ENCODE peak calls at places on chromosomes 13 and 19, in four cellular contexts. Q, G, T and W are unnamed samples.

GRCh38 chr13:99610702-99611289 is 109.5 kb downstream of the TM9SF2 start:
- DNase-seq in Q (no peak), G (no peak), T (no peak), W (no peak)

GRCh38 chr19:17931532-17932191 is 1.2 kb upstream of the CCDC124 start:
- DNase-seq in Q (no peak), G (no peak), T (no peak), W (no peak)

GRCh38 chr19:35995655-35995993 is 636 bp downstream of the SDHAF1 start:
- DNase-seq in Q (peak; percentile 25), G (peak; percentile 46), T (no peak), W (peak; percentile 50)

GRCh38 chr19:19321143-19321577 is 531 bp downstream of the MAU2 start:
- DNase-seq in Q (no peak), G (no peak), T (no peak), W (no peak)

GRCh38 chr19:40178756-40179155 is 12.5 kb upstream of the MAP3K10 start:
- DNase-seq in Q (no peak), G (no peak), T (no peak), W (no peak)

GRCh38 chr19:55373993-55374757 is 2.5 kb upstream of the TMEM190 start:
- DNase-seq in Q (no peak), G (no peak), T (no peak), W (peak; percentile 67)

GRCh38 chr19:39825531-39826076 is 8.4 kb downstream of the DYRK1B start:
- DNase-seq in Q (no peak), G (no peak), T (no peak), W (no peak)

GRCh38 chr13:43730642-43731041 is 56.1 kb downstream of the ENOX1 start:
- DNase-seq in Q (no peak), G (no peak), T (no peak), W (no peak)

GRCh38 chr13:26412961-26413716 is 144.3 kb upstream of the WASF3 start:
- DNase-seq in Q (no peak), G (no peak), T (no peak), W (no peak)

GRCh38 chr13:90721937-90722336 is 625.5 kb upstream of the MIR17HG start:
- DNase-seq in Q (no peak), G (no peak), T (no peak), W (no peak)

GRCh38 chr13:113359556-113359955 is 4.4 kb downstream of the GRTP1 start:
- DNase-seq in Q (no peak), G (no peak), T (no peak), W (no peak)

GRCh38 chr19:3323026-3323425 is 43.4 kb upstream of the NFIC start:
- DNase-seq in Q (no peak), G (no peak), T (no peak), W (no peak)

GRCh38 chr19:38281820-38282566 is 17.6 kb downstream of the SPINT2 start:
- DNase-seq in Q (no peak), G (no peak), T (no peak), W (no peak)

GRCh38 chr19:39924389-39924788 is 10.0 kb downstream of the FCGBP start:
- DNase-seq in Q (no peak), G (no peak), T (peak; percentile 14), W (no peak)

GRCh38 chr19:37931941-37932655 is 25.1 kb downstream of the SIPA1L3 start:
- DNase-seq in Q (peak; percentile 32), G (peak; percentile 33), T (peak; percentile 94), W (peak; percentile 34)

DNA sequence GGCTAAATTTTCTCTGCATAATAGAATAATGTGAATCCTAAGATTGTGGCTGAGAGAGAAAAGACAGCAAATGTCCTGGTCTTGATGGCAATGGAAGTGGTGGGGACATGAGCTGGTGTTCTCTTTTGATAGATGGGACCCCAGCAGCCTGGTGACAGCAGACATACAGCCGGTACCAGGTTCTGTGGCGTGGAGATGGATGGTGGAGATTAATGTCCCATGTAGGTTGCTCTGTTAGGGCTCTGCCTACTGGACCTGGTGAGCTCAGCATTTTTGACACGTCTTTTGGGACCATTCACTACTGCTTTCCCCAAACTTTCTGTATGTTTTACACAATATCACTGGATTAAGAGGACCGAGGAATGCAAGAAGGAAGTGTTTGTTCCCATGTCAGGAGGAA is 8.2 kb upstream of the SIGLEC14 start:
- DNase-seq in Q (no peak), G (no peak), T (no peak), W (no peak)
- TF ChIP-seq CTCF in Q (no peak), G (no peak), T (no peak), W (no peak)

DNA sequence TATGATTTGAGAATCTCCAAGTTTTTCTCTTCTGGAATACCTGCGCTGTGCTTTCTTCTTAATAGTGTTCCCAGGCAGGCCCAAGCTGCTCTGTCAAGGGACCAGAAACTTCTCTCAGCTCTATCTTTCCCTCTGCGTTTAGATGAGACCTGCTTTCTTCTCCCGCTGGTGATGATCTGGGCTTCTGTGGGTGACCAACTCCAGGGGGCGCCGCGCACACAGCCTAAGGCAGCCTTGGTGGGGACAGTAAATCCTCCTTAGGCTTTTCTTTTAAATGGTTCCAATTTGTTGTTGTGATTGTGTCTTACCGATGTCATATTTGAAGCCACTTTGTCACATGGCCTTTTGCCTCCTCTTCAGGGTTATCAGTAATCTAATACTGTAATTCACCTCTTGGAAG is 439.4 kb upstream of the KLF12 start:
- DNase-seq in Q (peak; percentile 14), G (no peak), T (no peak), W (peak; percentile 60)
- TF ChIP-seq CTCF in Q (peak; percentile 28), G (no peak), T (no peak), W (no peak)

GRCh38 chr13:110064022-110064421 is 242.9 kb downstream of the COL4A1 start:
- DNase-seq in Q (no peak), G (no peak), T (no peak), W (no peak)

GRCh38 chr13:110063490-110063889 is 243.5 kb downstream of the COL4A1 start:
- DNase-seq in Q (no peak), G (no peak), T (no peak), W (no peak)

GRCh38 chr13:110062777-110063442 is 244.0 kb downstream of the COL4A1 start:
- DNase-seq in Q (no peak), G (no peak), T (no peak), W (no peak)

GRCh38 chr13:110062077-110062776 is 244.7 kb downstream of the COL4A1 start:
- DNase-seq in Q (peak; percentile 52), G (peak; percentile 23), T (no peak), W (no peak)

GRCh38 chr13:110061270-110061669 is 245.7 kb downstream of the COL4A1 start:
- DNase-seq in Q (no peak), G (no peak), T (no peak), W (no peak)
- TF ChIP-seq CTCF in Q (no peak), G (no peak), T (no peak), W (no peak)

DNA sequence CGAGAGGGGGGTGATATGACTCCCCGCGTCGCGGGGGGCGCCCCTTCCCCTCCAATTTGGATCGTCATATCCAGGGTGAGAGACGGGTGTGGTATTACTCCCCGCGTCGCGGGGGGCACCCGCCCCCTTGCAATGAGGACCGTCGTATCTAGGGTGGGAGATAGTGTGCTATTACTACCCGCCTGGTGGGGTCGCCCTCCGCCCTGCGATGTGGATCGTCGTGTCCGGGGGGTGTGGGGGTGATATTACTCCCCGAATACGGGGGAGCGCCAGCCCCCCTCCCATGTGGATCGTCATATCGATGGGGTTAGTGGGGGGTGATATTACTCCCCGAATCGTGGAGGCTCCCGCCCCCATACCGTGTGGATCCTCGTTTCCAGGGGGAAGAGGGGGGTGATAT is 29.2 kb upstream of the RGCC start:
- DNase-seq in Q (no peak), G (no peak), T (no peak), W (no peak)
- TF ChIP-seq CTCF in Q (peak; percentile 39), G (no peak), T (no peak), W (no peak)

GRCh38 chr13:52845334-52845761 is 3.1 kb downstream of the PCDH8 start:
- DNase-seq in Q (no peak), G (no peak), T (no peak), W (peak; percentile 74)

GRCh38 chr13:52847682-52848432 is 583 bp downstream of the PCDH8 start:
- DNase-seq in Q (no peak), G (no peak), T (no peak), W (peak; percentile 48)

GRCh38 chr13:52845766-52846566 is 2.5 kb downstream of the PCDH8 start:
- DNase-seq in Q (peak; percentile 19), G (peak; percentile 22), T (no peak), W (peak; percentile 91)

GRCh38 chr13:52847322-52847681 is 1.1 kb downstream of the PCDH8 start:
- DNase-seq in Q (no peak), G (no peak), T (no peak), W (no peak)

GRCh38 chr13:52846567-52847321 is 1.7 kb downstream of the PCDH8 start:
- DNase-seq in Q (peak; percentile 55), G (peak; percentile 50), T (no peak), W (peak; percentile 74)
- TF ChIP-seq CTCF in Q (peak; percentile 52), G (peak; percentile 26), T (no peak), W (peak; percentile 18)

DNA sequence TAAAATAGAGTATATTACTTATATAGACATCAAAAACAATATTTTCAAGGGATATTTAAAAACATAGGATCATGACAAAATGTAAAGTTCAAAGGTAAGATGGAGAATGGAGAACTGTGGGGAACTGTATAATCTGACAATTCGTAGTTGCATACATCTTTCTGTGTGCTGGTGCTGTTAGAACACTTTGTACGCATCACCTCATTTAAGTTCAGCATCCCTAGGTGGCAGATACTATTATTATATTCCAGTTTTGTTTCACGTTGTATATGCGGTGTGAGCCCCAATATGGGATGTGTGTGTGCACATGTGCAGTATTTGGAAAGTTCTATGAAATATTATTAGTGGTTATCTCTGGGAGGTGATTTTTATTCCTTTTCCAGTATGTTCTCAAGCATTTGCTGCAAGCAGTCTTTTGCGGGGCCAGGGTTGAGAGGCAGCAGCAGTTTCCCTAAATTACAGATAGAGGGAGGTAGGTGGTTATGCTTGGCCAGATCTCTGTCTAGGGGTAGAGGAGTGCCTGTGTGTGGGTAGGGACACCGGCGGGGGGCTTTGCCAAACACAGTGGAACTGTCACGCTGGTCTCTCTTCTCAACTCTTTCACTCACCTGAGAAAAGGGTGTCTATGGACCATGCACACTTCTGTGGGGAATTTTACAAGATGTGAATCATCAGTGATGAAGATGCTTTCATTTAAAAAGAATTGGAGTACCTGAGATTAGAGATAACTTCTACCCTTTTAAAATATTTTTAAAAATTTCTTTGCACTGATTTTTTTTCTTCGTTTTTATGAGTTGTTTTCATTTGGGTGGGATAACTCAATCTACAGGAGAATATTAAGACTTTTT is 55.6 kb upstream of the ALOX5AP start:
- DNase-seq in Q (no peak), G (no peak), T (no peak), W (peak; percentile 50)
- TF ChIP-seq CTCF in Q (peak; percentile 72), G (peak; percentile 43), T (peak; percentile 54), W (peak; percentile 34)

GRCh38 chr13:36859259-36859658 is 40.2 kb downstream of the RFXAP start:
- DNase-seq in Q (no peak), G (no peak), T (no peak), W (no peak)

GRCh38 chr13:36862722-36863121 is 43.7 kb downstream of the RFXAP start:
- DNase-seq in Q (no peak), G (no peak), T (no peak), W (no peak)

GRCh38 chr13:36862002-36862706 is 43.1 kb downstream of the RFXAP start:
- DNase-seq in Q (no peak), G (no peak), T (no peak), W (no peak)

GRCh38 chr13:36857273-36857672 is 38.3 kb downstream of the RFXAP start:
- DNase-seq in Q (no peak), G (no peak), T (no peak), W (no peak)

GRCh38 chr13:36858285-36858684 is 39.3 kb downstream of the RFXAP start:
- DNase-seq in Q (no peak), G (no peak), T (no peak), W (no peak)
- TF ChIP-seq CTCF in Q (peak; percentile 56), G (peak; percentile 41), T (peak; percentile 50), W (peak; percentile 41)